ENCODE peak calls at places on chromosome 10, in five cellular contexts. M is dorsolateral prefrontal cortex, S is upper lobe of left lung, Q is hepatocyte, K is upper lobe of right lung. Y is an unnamed sample.

GRCh38 chr10:80468002-80468401 is 13.9 kb downstream of the TSPAN14 start:
- DNase-seq in M (peak; percentile 58), S (peak; percentile 89), Q (no peak), K (peak; percentile 85), Y (peak; percentile 65)

GRCh38 chr10:107647462-107647861 is 483.0 kb upstream of the SORCS1 start:
- DNase-seq in M (no peak), S (no peak), Q (no peak), K (no peak), Y (no peak)

GRCh38 chr10:32692174-32692573 is 246.2 kb downstream of the CCDC7 start:
- DNase-seq in M (no peak), S (no peak), Q (no peak), K (no peak), Y (no peak)

GRCh38 chr10:132377326-132377725 is 19.7 kb upstream of the PWWP2B start:
- DNase-seq in M (peak; percentile 8), S (peak; percentile 20), Q (no peak), K (peak; percentile 28), Y (no peak)

GRCh38 chr10:71128311-71129010 is 83.9 kb upstream of the UNC5B start:
- DNase-seq in M (no peak), S (no peak), Q (no peak), K (no peak), Y (no peak)

GRCh38 chr10:60827791-60828488 is 49.7 kb downstream of the CDK1 start:
- DNase-seq in M (no peak), S (no peak), Q (no peak), K (no peak), Y (no peak)

GRCh38 chr10:105742923-105743322 is 1101.8 kb downstream of the SORCS3 start:
- DNase-seq in M (no peak), S (no peak), Q (no peak), K (no peak), Y (no peak)

GRCh38 chr10:48701941-48702340 is 17.3 kb downstream of the WDFY4 start:
- DNase-seq in M (no peak), S (no peak), Q (no peak), K (no peak), Y (no peak)

GRCh38 chr10:79335470-79336235 is 11.6 kb upstream of the PPIF start:
- DNase-seq in M (peak; percentile 88), S (no peak), Q (no peak), K (no peak), Y (no peak)

GRCh38 chr10:104337985-104338735 is at the start of gene ITPRIP:
- DNase-seq in M (no peak), S (peak; percentile 85), Q (peak; percentile 81), K (peak; percentile 89), Y (peak; percentile 54)

GRCh38 chr10:131577178-131577555 is 265.6 kb upstream of the TCERG1L start:
- DNase-seq in M (no peak), S (peak; percentile 11), Q (no peak), K (no peak), Y (no peak)

GRCh38 chr10:35795131-35795819 is 153.2 kb upstream of the FZD8 start:
- DNase-seq in M (no peak), S (no peak), Q (no peak), K (no peak), Y (no peak)

GRCh38 chr10:16964571-16965241 is 147.5 kb upstream of the RSU1 start:
- DNase-seq in M (no peak), S (no peak), Q (no peak), K (no peak), Y (no peak)
- TF ChIP-seq CTCF in M (no peak), S (no peak), Q (no peak), K (no peak), Y (no peak)

DNA sequence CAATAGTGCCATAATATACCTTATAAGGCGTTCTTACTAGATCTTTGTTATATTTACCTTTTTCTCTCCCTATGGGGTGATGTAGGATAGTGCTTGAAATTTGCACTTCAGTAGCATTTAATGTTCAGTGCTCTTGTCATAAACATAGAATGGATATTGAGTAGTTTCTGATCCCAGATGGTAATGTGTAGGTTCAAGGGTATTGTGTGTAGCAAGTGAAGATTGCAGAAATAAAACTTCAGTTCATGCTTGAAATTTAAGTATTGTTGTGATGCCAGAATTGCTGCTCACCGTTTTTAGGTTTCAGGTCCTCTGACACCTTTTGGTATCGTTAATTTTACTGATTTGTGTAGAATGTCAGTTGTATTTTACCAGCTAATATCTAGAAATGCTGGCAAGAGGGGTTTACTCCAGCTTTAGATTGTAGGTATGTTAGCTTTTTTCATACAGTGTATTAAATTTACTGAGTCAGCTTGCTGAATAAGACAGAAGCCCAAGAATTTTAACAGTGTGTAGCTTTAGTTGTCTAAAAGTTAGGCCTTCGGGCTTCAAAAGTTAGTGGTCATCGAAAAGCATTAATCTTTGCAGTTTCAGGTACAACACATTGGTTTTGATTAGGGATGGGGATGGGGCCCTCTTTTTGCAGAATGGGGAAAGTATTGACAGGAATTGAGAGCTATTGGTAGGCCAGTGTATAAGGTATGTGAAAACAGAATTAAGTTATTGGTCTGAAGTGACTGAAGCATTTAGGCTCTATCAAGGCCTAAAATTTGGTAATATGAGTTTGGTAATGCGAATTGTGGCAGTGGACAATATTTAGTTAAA is 2.0 kb downstream of the PTEN start:
- DNase-seq in M (no peak), S (no peak), Q (no peak), K (no peak), Y (no peak)
- H3K27ac ChIP-seq in M (peak overlapping the region; percentile 98), S (peak overlapping the region; percentile 97), Q (peak overlapping the region; percentile 98), K (peak overlapping the region; percentile 94), Y (peak overlapping the region; percentile 92)

GRCh38 chr10:75123088-75123682 is 11.7 kb downstream of the SAMD8 start:
- DNase-seq in M (no peak), S (no peak), Q (no peak), K (no peak), Y (no peak)

GRCh38 chr10:75121322-75121721 is 9.9 kb downstream of the SAMD8 start:
- DNase-seq in M (no peak), S (no peak), Q (no peak), K (no peak), Y (no peak)

GRCh38 chr10:75122505-75122904 is 11.0 kb downstream of the SAMD8 start:
- DNase-seq in M (no peak), S (no peak), Q (no peak), K (no peak), Y (no peak)

GRCh38 chr10:75115137-75115536 is 3.7 kb downstream of the SAMD8 start:
- DNase-seq in M (no peak), S (peak; percentile 6), Q (no peak), K (no peak), Y (no peak)

GRCh38 chr10:75117996-75118395 is 6.5 kb downstream of the SAMD8 start:
- DNase-seq in M (no peak), S (no peak), Q (no peak), K (no peak), Y (no peak)
- TF ChIP-seq CTCF in M (no peak), S (no peak), Q (no peak), K (no peak), Y (no peak)

GRCh38 chr10:75202321-75203096 is 8.1 kb upstream of the VDAC2 start:
- DNase-seq in M (no peak), S (peak; percentile 56), Q (peak; percentile 32), K (no peak), Y (peak; percentile 77)
- H3K27ac ChIP-seq in M (no peak overlapping the region), S (peak overlapping the region; percentile 2), Q (peak overlapping the region; percentile 83), K (no peak overlapping the region), Y (peak overlapping the region; percentile 69)